ENCODE peak calls at places on chromosomes 11 and 22, in five cellular contexts. J is astrocyte of the hippocampus; S is stimulated activated CD4-positive, alpha-beta T cell treated with anti-CD3 and anti-CD28 coated beads, Interleukin-2, amount 100 ng/mL, for 48 hours; F is head of caudate nucleus; E is aorta. L is an unnamed sample.

GRCh38 chr11:102139081-102139498 is 28.8 kb downstream of the YAP1 start:
- DNase-seq in J (peak), E (peak), S (no peak), F (no peak), L (no peak)

GRCh38 chr11:31987118-31988005 is 103.5 kb upstream of the RCN1 start:
- DNase-seq in F (no peak), J (peak), S (no peak), E (no peak), L (no peak)

GRCh38 chr11:61828629-61829407 is 718 bp downstream of the FADS2 start:
- DNase-seq in J (peak), E (peak), S (no peak), F (peak), L (peak)

GRCh38 chr11:33802414-33802950 is 28.2 kb upstream of the FBXO3 start:
- DNase-seq in J (peak), S (peak), F (peak), E (peak), L (no peak)

GRCh38 chr22:37274380-37274862 is 7.9 kb upstream of the CYTH4 start:
- DNase-seq in S (no peak), J (no peak), F (peak), E (peak), L (no peak)

GRCh38 chr11:118295199-118295598 is 9.3 kb upstream of the CD3E start:
- DNase-seq in S (no peak), J (no peak), E (no peak), F (no peak), L (no peak)

GRCh38 chr22:49920859-49921258 is 2.4 kb downstream of the CRELD2 start:
- DNase-seq in E (no peak), F (no peak), J (no peak), S (no peak), L (no peak)

GRCh38 chr22:27625769-27626674 is 175.5 kb downstream of the MN1 start:
- DNase-seq in F (no peak), E (no peak), S (no peak), J (no peak), L (no peak)

GRCh38 chr11:36213050-36213840 is 76.0 kb downstream of the COMMD9 start:
- DNase-seq in J (no peak), E (no peak), F (peak), S (no peak), L (no peak)

GRCh38 chr11:112881461-112881860 is 79.8 kb upstream of the NCAM1 start:
- DNase-seq in S (no peak), J (peak), F (peak), E (peak), L (no peak)

GRCh38 chr11:47099213-47099917 is 77.3 kb downstream of the ARFGAP2 start:
- DNase-seq in S (no peak), E (no peak), F (no peak), J (peak), L (no peak)

GRCh38 chr22:26671317-26672059 is 14.1 kb downstream of the MIAT start:
- DNase-seq in E (peak), J (no peak), F (no peak), S (peak), L (no peak)

GRCh38 chr11:111135101-111135500 is 110.4 kb upstream of the POU2AF2 start:
- DNase-seq in F (no peak), S (no peak), J (no peak), E (no peak), L (no peak)

GRCh38 chr22:26894766-26895485 is 237.5 kb downstream of the MIAT start:
- DNase-seq in J (peak), E (no peak), S (no peak), F (no peak), L (no peak)

GRCh38 chr11:12802418-12803085 is 128.3 kb downstream of the TEAD1 start:
- DNase-seq in J (peak), S (no peak), E (no peak), F (no peak), L (no peak)

GRCh38 chr11:62560566-62561103 is 13.1 kb downstream of the EEF1G start:
- DNase-seq in S (peak), J (peak), F (peak), E (peak), L (peak)